ENCODE peak calls at places on chromosomes 2 and 18, in ten cellular contexts. One of them, this sample, is unnamed.

GRCh38 chr2:126643972-126644371 is 12.0 kb upstream of the GYPC start:
- DNase-seq in tibial nerve: no peak
- DNase-seq in LoVo: no peak
- DNase-seq in NCI-H1436: no peak
- DNase-seq in activated CD8-positive, alpha-beta memory T cell treated with anti-CD3 and anti-CD28 coated beads for 4 hours: no peak
- DNase-seq in NCI-H774: no peak
- DNase-seq in epithelial cell of esophagus: no peak
- DNase-seq in CD8-positive, alpha-beta T cell: no peak
- DNase-seq in cerebellar cortex: no peak
- DNase-seq in trophoblast cell: no peak
- DNase-seq in this sample: no peak

GRCh38 chr2:145597809-145598208 is 1077.9 kb upstream of the ZEB2 start:
- DNase-seq in tibial nerve: no peak
- DNase-seq in LoVo: no peak
- DNase-seq in NCI-H1436: no peak
- DNase-seq in activated CD8-positive, alpha-beta memory T cell treated with anti-CD3 and anti-CD28 coated beads for 4 hours: no peak
- DNase-seq in NCI-H774: no peak
- DNase-seq in epithelial cell of esophagus: peak
- DNase-seq in CD8-positive, alpha-beta T cell: no peak
- DNase-seq in cerebellar cortex: no peak
- DNase-seq in trophoblast cell: no peak
- DNase-seq in this sample: no peak

GRCh38 chr2:114218368-114218767 is 224.1 kb upstream of the DPP10 start:
- DNase-seq in tibial nerve: no peak
- DNase-seq in LoVo: no peak
- DNase-seq in NCI-H1436: no peak
- DNase-seq in activated CD8-positive, alpha-beta memory T cell treated with anti-CD3 and anti-CD28 coated beads for 4 hours: no peak
- DNase-seq in NCI-H774: no peak
- DNase-seq in epithelial cell of esophagus: no peak
- DNase-seq in CD8-positive, alpha-beta T cell: no peak
- DNase-seq in cerebellar cortex: no peak
- DNase-seq in trophoblast cell: no peak
- DNase-seq in this sample: no peak

GRCh38 chr2:48120759-48121242 is 214.5 kb upstream of the FBXO11 start:
- DNase-seq in tibial nerve: no peak
- DNase-seq in LoVo: no peak
- DNase-seq in NCI-H1436: no peak
- DNase-seq in activated CD8-positive, alpha-beta memory T cell treated with anti-CD3 and anti-CD28 coated beads for 4 hours: no peak
- DNase-seq in NCI-H774: no peak
- DNase-seq in epithelial cell of esophagus: peak
- DNase-seq in CD8-positive, alpha-beta T cell: no peak
- DNase-seq in cerebellar cortex: no peak
- DNase-seq in trophoblast cell: peak
- DNase-seq in this sample: no peak

GRCh38 chr2:62266433-62267038 is 70.6 kb downstream of the B3GNT2 start:
- DNase-seq in tibial nerve: no peak
- DNase-seq in LoVo: no peak
- DNase-seq in NCI-H1436: no peak
- DNase-seq in activated CD8-positive, alpha-beta memory T cell treated with anti-CD3 and anti-CD28 coated beads for 4 hours: no peak
- DNase-seq in NCI-H774: no peak
- DNase-seq in epithelial cell of esophagus: peak
- DNase-seq in CD8-positive, alpha-beta T cell: no peak
- DNase-seq in cerebellar cortex: no peak
- DNase-seq in trophoblast cell: peak
- DNase-seq in this sample: no peak

GRCh38 chr18:6366776-6367175 is 47.9 kb downstream of the L3MBTL4 start:
- DNase-seq in tibial nerve: no peak
- DNase-seq in LoVo: no peak
- DNase-seq in NCI-H1436: no peak
- DNase-seq in activated CD8-positive, alpha-beta memory T cell treated with anti-CD3 and anti-CD28 coated beads for 4 hours: no peak
- DNase-seq in NCI-H774: no peak
- DNase-seq in epithelial cell of esophagus: no peak
- DNase-seq in CD8-positive, alpha-beta T cell: no peak
- DNase-seq in cerebellar cortex: no peak
- DNase-seq in trophoblast cell: no peak
- DNase-seq in this sample: no peak

GRCh38 chr2:175874291-175874690 is 127.8 kb downstream of the LNPK start:
- DNase-seq in tibial nerve: no peak
- DNase-seq in LoVo: no peak
- DNase-seq in NCI-H1436: no peak
- DNase-seq in activated CD8-positive, alpha-beta memory T cell treated with anti-CD3 and anti-CD28 coated beads for 4 hours: no peak
- DNase-seq in NCI-H774: no peak
- DNase-seq in epithelial cell of esophagus: no peak
- DNase-seq in CD8-positive, alpha-beta T cell: no peak
- DNase-seq in cerebellar cortex: no peak
- DNase-seq in trophoblast cell: no peak
- DNase-seq in this sample: no peak

GRCh38 chr2:44964704-44965343 is 23.3 kb downstream of the SIX3 start:
- DNase-seq in tibial nerve: no peak
- DNase-seq in LoVo: no peak
- DNase-seq in NCI-H1436: peak
- DNase-seq in activated CD8-positive, alpha-beta memory T cell treated with anti-CD3 and anti-CD28 coated beads for 4 hours: no peak
- DNase-seq in NCI-H774: peak
- DNase-seq in epithelial cell of esophagus: no peak
- DNase-seq in CD8-positive, alpha-beta T cell: no peak
- DNase-seq in cerebellar cortex: no peak
- DNase-seq in trophoblast cell: peak
- DNase-seq in this sample: peak

GRCh38 chr18:25230658-25231326 is 121.2 kb downstream of the ZNF521 start:
- DNase-seq in tibial nerve: peak
- DNase-seq in LoVo: no peak
- DNase-seq in NCI-H1436: no peak
- DNase-seq in activated CD8-positive, alpha-beta memory T cell treated with anti-CD3 and anti-CD28 coated beads for 4 hours: no peak
- DNase-seq in NCI-H774: no peak
- DNase-seq in epithelial cell of esophagus: peak
- DNase-seq in CD8-positive, alpha-beta T cell: no peak
- DNase-seq in cerebellar cortex: no peak
- DNase-seq in trophoblast cell: peak
- DNase-seq in this sample: no peak

GRCh38 chr2:127872354-127872753 is 13.4 kb downstream of the AMMECR1L start:
- DNase-seq in tibial nerve: no peak
- DNase-seq in LoVo: no peak
- DNase-seq in NCI-H1436: no peak
- DNase-seq in activated CD8-positive, alpha-beta memory T cell treated with anti-CD3 and anti-CD28 coated beads for 4 hours: no peak
- DNase-seq in NCI-H774: no peak
- DNase-seq in epithelial cell of esophagus: no peak
- DNase-seq in CD8-positive, alpha-beta T cell: no peak
- DNase-seq in cerebellar cortex: no peak
- DNase-seq in trophoblast cell: no peak
- DNase-seq in this sample: no peak

GRCh38 chr2:19176977-19177376 is 181.4 kb downstream of the OSR1 start:
- DNase-seq in tibial nerve: no peak
- DNase-seq in LoVo: no peak
- DNase-seq in NCI-H1436: no peak
- DNase-seq in activated CD8-positive, alpha-beta memory T cell treated with anti-CD3 and anti-CD28 coated beads for 4 hours: no peak
- DNase-seq in NCI-H774: no peak
- DNase-seq in epithelial cell of esophagus: peak
- DNase-seq in CD8-positive, alpha-beta T cell: no peak
- DNase-seq in cerebellar cortex: no peak
- DNase-seq in trophoblast cell: peak
- DNase-seq in this sample: no peak

GRCh38 chr2:30341500-30342267 is 105.4 kb upstream of the LCLAT1 start:
- DNase-seq in tibial nerve: no peak
- DNase-seq in LoVo: no peak
- DNase-seq in NCI-H1436: no peak
- DNase-seq in activated CD8-positive, alpha-beta memory T cell treated with anti-CD3 and anti-CD28 coated beads for 4 hours: no peak
- DNase-seq in NCI-H774: no peak
- DNase-seq in epithelial cell of esophagus: no peak
- DNase-seq in CD8-positive, alpha-beta T cell: no peak
- DNase-seq in cerebellar cortex: no peak
- DNase-seq in trophoblast cell: no peak
- DNase-seq in this sample: no peak

GRCh38 chr18:25985999-25986398 is 104.4 kb downstream of the SS18 start:
- DNase-seq in tibial nerve: no peak
- DNase-seq in LoVo: no peak
- DNase-seq in NCI-H1436: no peak
- DNase-seq in activated CD8-positive, alpha-beta memory T cell treated with anti-CD3 and anti-CD28 coated beads for 4 hours: no peak
- DNase-seq in NCI-H774: no peak
- DNase-seq in epithelial cell of esophagus: no peak
- DNase-seq in CD8-positive, alpha-beta T cell: no peak
- DNase-seq in cerebellar cortex: no peak
- DNase-seq in trophoblast cell: no peak
- DNase-seq in this sample: no peak

GRCh38 chr2:10931710-10932255 is 20.0 kb downstream of the KCNF1 start:
- DNase-seq in tibial nerve: no peak
- DNase-seq in LoVo: peak
- DNase-seq in NCI-H1436: no peak
- DNase-seq in activated CD8-positive, alpha-beta memory T cell treated with anti-CD3 and anti-CD28 coated beads for 4 hours: no peak
- DNase-seq in NCI-H774: no peak
- DNase-seq in epithelial cell of esophagus: no peak
- DNase-seq in CD8-positive, alpha-beta T cell: no peak
- DNase-seq in cerebellar cortex: peak
- DNase-seq in trophoblast cell: no peak
- DNase-seq in this sample: no peak

GRCh38 chr2:86807462-86808275 is 17.0 kb upstream of the CD8A start:
- DNase-seq in tibial nerve: no peak
- DNase-seq in LoVo: peak
- DNase-seq in NCI-H1436: peak
- DNase-seq in activated CD8-positive, alpha-beta memory T cell treated with anti-CD3 and anti-CD28 coated beads for 4 hours: no peak
- DNase-seq in NCI-H774: peak
- DNase-seq in epithelial cell of esophagus: peak
- DNase-seq in CD8-positive, alpha-beta T cell: no peak
- DNase-seq in cerebellar cortex: peak
- DNase-seq in trophoblast cell: peak
- DNase-seq in this sample: peak

GRCh38 chr2:222423632-222424280 is 587 bp upstream of the SGPP2 start:
- DNase-seq in tibial nerve: no peak
- DNase-seq in LoVo: no peak
- DNase-seq in NCI-H1436: no peak
- DNase-seq in activated CD8-positive, alpha-beta memory T cell treated with anti-CD3 and anti-CD28 coated beads for 4 hours: no peak
- DNase-seq in NCI-H774: peak
- DNase-seq in epithelial cell of esophagus: peak
- DNase-seq in CD8-positive, alpha-beta T cell: no peak
- DNase-seq in cerebellar cortex: peak
- DNase-seq in trophoblast cell: peak
- DNase-seq in this sample: peak

GRCh38 chr2:37812414-37812813 is 112.7 kb upstream of the RMDN2 start:
- DNase-seq in tibial nerve: no peak
- DNase-seq in LoVo: no peak
- DNase-seq in NCI-H1436: no peak
- DNase-seq in activated CD8-positive, alpha-beta memory T cell treated with anti-CD3 and anti-CD28 coated beads for 4 hours: no peak
- DNase-seq in NCI-H774: no peak
- DNase-seq in epithelial cell of esophagus: no peak
- DNase-seq in CD8-positive, alpha-beta T cell: no peak
- DNase-seq in cerebellar cortex: no peak
- DNase-seq in trophoblast cell: peak
- DNase-seq in this sample: no peak

GRCh38 chr2:233470007-233470687 is 96.4 kb downstream of the USP40 start:
- DNase-seq in tibial nerve: peak
- DNase-seq in LoVo: no peak
- DNase-seq in NCI-H1436: no peak
- DNase-seq in activated CD8-positive, alpha-beta memory T cell treated with anti-CD3 and anti-CD28 coated beads for 4 hours: no peak
- DNase-seq in NCI-H774: peak
- DNase-seq in epithelial cell of esophagus: no peak
- DNase-seq in CD8-positive, alpha-beta T cell: no peak
- DNase-seq in cerebellar cortex: peak
- DNase-seq in trophoblast cell: no peak
- DNase-seq in this sample: no peak

GRCh38 chr18:74282359-74283254 is 9.2 kb downstream of the CYB5A start:
- DNase-seq in tibial nerve: no peak
- DNase-seq in LoVo: peak
- DNase-seq in NCI-H1436: no peak
- DNase-seq in activated CD8-positive, alpha-beta memory T cell treated with anti-CD3 and anti-CD28 coated beads for 4 hours: no peak
- DNase-seq in NCI-H774: no peak
- DNase-seq in epithelial cell of esophagus: no peak
- DNase-seq in CD8-positive, alpha-beta T cell: no peak
- DNase-seq in cerebellar cortex: no peak
- DNase-seq in trophoblast cell: peak
- DNase-seq in this sample: peak